ENCODE peak calls at places on chromosomes 11 and 22, in four cellular contexts. F, B, J and T are unnamed samples.
A peak's percentile ranks its signal among the peaks of the same experiment; 100 is the strongest.

GRCh38 chr11:106063009-106063408 is 14.1 kb downstream of the KBTBD3 start:
- DNase-seq in F (no peak), J (no peak), B (no peak), T (no peak)

GRCh38 chr11:73383249-73384126 is 7.3 kb downstream of the RELT start:
- DNase-seq in J (no peak), B (no peak), F (no peak), T (no peak)

GRCh38 chr11:119249671-119250010 is 43.5 kb downstream of the CBL start:
- DNase-seq in J (no peak), B (no peak), F (no peak), T (no peak)

GRCh38 chr11:72848846-72849466 is 34.7 kb downstream of the ATG16L2 start:
- DNase-seq in F (no peak), B (peak; percentile 57), J (no peak), T (no peak)

GRCh38 chr11:85776951-85777602 is 33.9 kb downstream of the SYTL2 start:
- DNase-seq in F (no peak), J (no peak), B (no peak), T (no peak)

GRCh38 chr22:36536717-36537116 is 7.8 kb upstream of the EIF3D start:
- DNase-seq in J (peak; percentile 53), F (no peak), B (no peak), T (no peak)

GRCh38 chr11:120627535-120628163 is 116.1 kb downstream of the GRIK4 start:
- DNase-seq in F (no peak), J (no peak), B (no peak), T (no peak)

GRCh38 chr11:120750647-120751419 is 239.3 kb downstream of the GRIK4 start:
- DNase-seq in F (no peak), J (no peak), B (no peak), T (no peak)

GRCh38 chr11:65381721-65382035 is 768 bp downstream of the SLC25A45 start:
- DNase-seq in B (peak; percentile 50), F (no peak), J (no peak), T (no peak)

GRCh38 chr11:123443851-123444623 is 14.0 kb downstream of the GRAMD1B start:
- DNase-seq in F (no peak), J (no peak), B (no peak), T (peak; percentile 9)

GRCh38 chr11:124026498-124026897 is at the start of gene OR10G8:
- DNase-seq in B (no peak), J (no peak), F (no peak), T (no peak)

GRCh38 chr11:125483592-125483991 is 12.5 kb downstream of the FEZ1 start:
- DNase-seq in B (no peak), F (no peak), J (no peak), T (no peak)

GRCh38 chr11:107043242-107043991 is 25.1 kb upstream of the GUCY1A2 start:
- DNase-seq in B (peak; percentile 98), J (no peak), F (peak; percentile 88), T (no peak)

GRCh38 chr11:102287963-102288744 is 29.1 kb upstream of the BIRC3 start:
- DNase-seq in J (no peak), F (peak; percentile 41), B (peak; percentile 83), T (no peak)

GRCh38 chr11:128625766-128626165 is 38.4 kb upstream of the ETS1 start:
- DNase-seq in B (no peak), J (no peak), F (no peak), T (no peak)

GRCh38 chr11:76623171-76623883 is 47.2 kb downstream of the LRRC32 start:
- DNase-seq in F (no peak), J (no peak), B (peak; percentile 87), T (no peak)

GRCh38 chr11:58006940-58007339 is 16.7 kb upstream of the OR9Q1 start:
- DNase-seq in F (no peak), B (peak; percentile 63), J (no peak), T (no peak)

GRCh38 chr11:84165139-84165538 is 879.0 kb upstream of the CCDC90B start:
- DNase-seq in F (no peak), J (no peak), B (no peak), T (no peak)

GRCh38 chr22:49966041-49966715 is 5.6 kb downstream of the PIM3 start:
- DNase-seq in F (no peak), J (peak; percentile 39), B (no peak), T (no peak)

GRCh38 chr11:46279393-46280099 is 2.1 kb downstream of the CREB3L1 start:
- DNase-seq in F (no peak), B (peak; percentile 79), J (no peak), T (no peak)

GRCh38 chr11:64023731-64024710 is 11.7 kb upstream of the FLRT1 start:
- DNase-seq in B (no peak), F (no peak), J (no peak), T (no peak)

GRCh38 chr11:114345575-114346222 is 49.5 kb downstream of the NNMT start:
- DNase-seq in J (no peak), F (no peak), B (no peak), T (no peak)

GRCh38 chr11:40190294-40190693 is 1269.2 kb downstream of the LRRC4C start:
- DNase-seq in B (no peak), F (no peak), J (no peak), T (no peak)

GRCh38 chr11:94786264-94787126 is 18.3 kb downstream of the AMOTL1 start:
- DNase-seq in J (no peak), F (no peak), B (peak; percentile 69), T (no peak)

GRCh38 chr11:107953506-107953905 is 25.3 kb downstream of the RAB39A start:
- DNase-seq in F (no peak), J (no peak), B (no peak), T (no peak)

GRCh38 chr11:45675646-45676045 is 10.2 kb upstream of the CHST1 start:
- DNase-seq in J (no peak), B (no peak), F (no peak), T (no peak)

GRCh38 chr11:114315749-114316368 is 19.7 kb downstream of the NNMT start:
- DNase-seq in F (no peak), J (no peak), B (peak; percentile 49), T (no peak)

GRCh38 chr11:62546244-62546936 is at the start of gene AHNAK:
- DNase-seq in J (peak; percentile 88), F (no peak), B (no peak), T (peak; percentile 83)

GRCh38 chr22:28034760-28035401 is 115.8 kb upstream of the PITPNB start:
- DNase-seq in B (peak; percentile 86), F (no peak), J (peak; percentile 99), T (peak; percentile 88)

DNA sequence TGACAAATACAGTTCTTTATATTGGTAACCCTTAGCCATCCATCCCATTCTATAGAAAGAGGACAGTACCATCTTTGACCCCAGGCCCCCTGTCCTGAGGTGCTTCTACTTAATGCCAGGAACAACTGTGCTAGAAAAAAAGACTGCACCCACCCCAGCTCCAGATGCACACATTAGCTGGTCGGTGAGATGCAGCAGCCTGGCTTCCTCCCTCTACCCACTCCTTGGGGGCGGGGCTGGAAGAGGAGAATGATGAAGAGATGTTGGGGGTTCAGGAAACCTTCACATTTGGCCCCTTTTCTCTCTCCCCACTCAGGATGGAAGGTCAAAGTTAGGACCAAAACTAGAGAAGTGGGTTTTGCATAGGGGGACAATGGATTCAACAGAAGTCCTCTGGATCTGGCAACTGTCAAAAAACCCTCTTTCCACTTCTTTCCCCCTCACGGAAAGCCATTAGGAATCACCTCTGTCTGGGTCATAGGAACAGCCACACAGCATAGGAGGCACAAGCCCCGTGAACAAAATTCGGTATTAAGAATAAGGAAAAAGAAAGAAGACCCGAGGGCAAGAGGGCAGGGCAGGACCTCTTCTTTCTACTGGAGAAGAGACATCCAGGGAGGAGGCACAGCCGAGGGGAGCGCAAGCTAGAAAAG is 755 bp downstream of the NRIP3 start:
- DNase-seq in F (no peak), B (no peak), J (no peak), T (no peak)
- H3K4me3 ChIP-seq in F (peak overlapping the region; percentile 44), B (peak overlapping the region; percentile 35), J (peak overlapping the region; percentile 66), T (peak overlapping the region; percentile 28)

DNA sequence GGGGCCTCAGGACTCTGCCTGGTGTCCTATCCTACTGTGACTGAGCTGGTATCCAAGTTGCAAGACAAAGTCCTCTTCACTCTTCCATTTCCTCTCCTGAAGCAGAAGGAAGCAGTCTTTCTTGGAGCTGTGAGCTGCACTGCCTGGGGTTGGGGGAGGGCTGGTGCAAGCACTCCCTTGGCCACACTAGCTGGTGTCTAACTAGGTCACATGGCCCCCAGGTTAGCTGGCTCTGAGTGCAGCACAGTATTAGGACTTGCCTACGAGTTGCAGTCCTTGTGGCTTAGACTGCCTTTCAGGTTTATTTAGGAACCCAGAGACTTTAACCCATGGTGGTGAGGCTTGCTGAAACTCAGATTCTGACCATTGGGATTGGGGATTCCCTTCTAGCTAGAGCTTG is 138.9 kb downstream of the NELL1 start:
- DNase-seq in F (no peak), J (no peak), B (no peak), T (no peak)
- H3K4me3 ChIP-seq in F (no peak overlapping the region), J (no peak overlapping the region), B (no peak overlapping the region), T (no peak overlapping the region)

GRCh38 chr11:2310786-2311455 is 9.1 kb downstream of the TSPAN32 start:
- DNase-seq in B (no peak), J (no peak), F (no peak), T (no peak)

GRCh38 chr11:2314136-2314524 is 12.3 kb downstream of the TSPAN32 start:
- DNase-seq in B (no peak), J (no peak), F (no peak), T (no peak)

GRCh38 chr11:2311456-2312201 is 9.8 kb downstream of the TSPAN32 start:
- DNase-seq in J (no peak), B (no peak), F (no peak), T (no peak)

GRCh38 chr11:2313051-2313951 is 11.5 kb downstream of the TSPAN32 start:
- DNase-seq in B (no peak), F (no peak), J (no peak), T (peak; percentile 83)

DNA sequence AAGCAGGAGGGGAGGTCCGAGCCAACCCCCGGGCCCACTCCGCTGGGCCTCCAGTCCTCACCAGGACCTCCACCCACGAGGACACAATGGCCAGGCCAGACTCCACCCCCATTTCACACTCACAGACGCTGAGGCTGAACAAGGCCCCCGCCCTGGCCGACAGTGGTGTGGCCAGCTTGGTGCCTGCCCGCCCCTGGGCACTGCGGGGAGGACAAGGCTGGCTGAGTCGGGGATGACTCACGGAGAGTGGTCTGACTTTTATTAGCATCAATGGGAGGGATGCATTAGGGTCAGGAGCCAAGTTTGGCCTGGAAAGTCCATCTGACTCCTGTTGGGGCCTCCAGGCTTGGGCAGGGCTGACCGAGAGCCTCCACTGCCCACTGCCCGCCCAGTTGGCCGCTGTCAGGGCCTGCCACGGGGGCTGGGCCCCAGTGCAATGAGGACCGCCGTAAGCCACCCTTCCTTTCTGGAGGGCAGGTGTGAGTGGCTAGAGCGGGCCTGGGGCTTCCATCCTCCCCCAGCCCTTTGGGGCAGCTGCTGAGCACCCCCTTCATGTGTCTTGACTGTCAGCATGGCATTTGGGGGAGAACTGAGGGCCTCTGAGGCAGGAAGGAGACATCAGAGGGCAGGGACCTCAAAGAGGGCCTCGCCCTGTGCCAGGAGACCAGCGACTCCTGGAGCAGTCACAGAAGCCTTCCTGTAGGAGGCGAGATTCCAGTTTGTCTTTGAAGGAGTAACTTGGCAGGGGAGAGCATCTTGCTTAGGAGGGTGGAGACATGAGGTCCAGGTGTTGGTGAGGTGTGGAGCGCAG is 10.6 kb downstream of the TSPAN32 start:
- DNase-seq in F (peak; percentile 14), J (no peak), B (peak; percentile 87), T (peak; percentile 86)
- H3K4me3 ChIP-seq in F (no peak overlapping the region), J (no peak overlapping the region), B (no peak overlapping the region), T (no peak overlapping the region)

DNA sequence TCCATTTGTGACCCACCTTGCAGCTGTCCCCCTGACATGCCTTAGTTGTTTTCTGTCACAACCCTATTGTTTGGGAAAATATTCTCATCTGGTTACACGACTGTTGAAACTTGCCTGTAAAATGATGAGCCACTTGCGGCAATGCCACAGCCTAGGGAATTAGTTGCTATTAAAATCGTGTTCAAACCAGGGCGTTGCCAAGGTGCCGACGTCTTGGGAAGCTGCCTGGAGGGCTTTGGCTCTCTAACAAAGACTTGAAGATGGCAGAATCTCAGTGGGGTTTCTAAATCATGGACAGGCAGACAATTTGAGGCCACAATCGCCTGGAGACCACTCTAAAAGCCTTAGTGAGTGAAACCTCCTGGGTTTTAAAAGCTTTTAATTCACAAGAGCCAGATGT is 117.3 kb upstream of the BMAL1 start:
- DNase-seq in J (no peak), B (no peak), F (no peak), T (peak; percentile 66)
- H3K4me3 ChIP-seq in J (no peak overlapping the region), B (no peak overlapping the region), F (no peak overlapping the region), T (no peak overlapping the region)